ENCODE peak calls at places on chromosomes 5 and 9, in seven cellular contexts. A is Peyer's patch, J is GM23248, U is pancreas, F is caudate nucleus, O is endodermal cell, R is heart right ventricle. D is an unnamed sample.

GRCh38 chr5:14201325-14202061 is 58.4 kb downstream of the TRIO start:
- DNase-seq in A (no peak), J (peak; percentile 63), U (no peak), F (no peak), O (no peak), R (no peak), D (no peak)

GRCh38 chr9:127130661-127131538 is 8.5 kb upstream of the ANGPTL2 start:
- DNase-seq in A (peak; percentile 60), J (peak; percentile 98), U (no peak), F (no peak), O (no peak), R (no peak), D (no peak)

GRCh38 chr9:107999890-108000289 is 510.3 kb upstream of the KLF4 start:
- DNase-seq in A (no peak), J (peak; percentile 64), U (no peak), F (no peak), O (no peak), R (no peak), D (no peak)

GRCh38 chr5:16656561-16657191 is 39.9 kb upstream of the RETREG1 start:
- DNase-seq in A (no peak), J (peak; percentile 61), U (no peak), F (no peak), O (no peak), R (no peak), D (no peak)

GRCh38 chr5:6714221-6715041 is 1.2 kb downstream of the TENT4A start:
- DNase-seq in A (no peak), J (peak; percentile 69), U (no peak), F (no peak), O (peak; percentile 60), R (peak; percentile 35), D (no peak)

GRCh38 chr5:112006721-112007120 is 249.7 kb upstream of the NREP start:
- DNase-seq in A (no peak), J (peak; percentile 61), U (no peak), F (no peak), O (no peak), R (no peak), D (no peak)

GRCh38 chr5:141778211-141778610 is 96.2 kb upstream of the ARAP3 start:
- DNase-seq in A (no peak), J (peak; percentile 91), U (no peak), F (no peak), O (no peak), R (no peak), D (no peak)

GRCh38 chr5:139494832-139495231 is 12.3 kb upstream of the STING1 start:
- DNase-seq in A (no peak), J (peak; percentile 64), U (no peak), F (no peak), O (no peak), R (no peak), D (no peak)

GRCh38 chr5:119360905-119361605 is 5.2 kb downstream of the TNFAIP8 start:
- DNase-seq in A (no peak), J (peak; percentile 88), U (no peak), F (no peak), O (no peak), R (no peak), D (no peak)

GRCh38 chr9:34047864-34048729 is 590 bp downstream of the UBAP2 start:
- DNase-seq in A (peak; percentile 70), J (peak; percentile 62), U (peak; percentile 51), F (peak; percentile 20), O (no peak), R (no peak), D (peak; percentile 36)

GRCh38 chr9:95807326-95807947 is 68.1 kb upstream of the ERCC6L2 start:
- DNase-seq in A (peak; percentile 50), J (no peak), U (no peak), F (no peak), O (no peak), R (no peak), D (no peak)

GRCh38 chr5:144060598-144060997 is 109.9 kb downstream of the YIPF5 start:
- DNase-seq in A (no peak), J (peak; percentile 54), U (no peak), F (no peak), O (no peak), R (no peak), D (no peak)

GRCh38 chr9:111559000-111559610 is 34.1 kb downstream of the ZNF483 start:
- DNase-seq in A (peak; percentile 76), J (peak; percentile 66), U (no peak), F (no peak), O (no peak), R (no peak), D (no peak)

GRCh38 chr9:95131023-95131943 is 186.2 kb downstream of the FANCC start:
- DNase-seq in A (peak; percentile 83), J (peak; percentile 82), U (peak; percentile 71), F (peak; percentile 57), O (peak; percentile 89), R (peak; percentile 47), D (peak; percentile 42)

GRCh38 chr5:51902512-51902911 is 519.3 kb downstream of the ISL1 start:
- DNase-seq in A (no peak), J (no peak), U (no peak), F (no peak), O (no peak), R (no peak), D (no peak)

GRCh38 chr5:38749861-38750260 is 96.0 kb upstream of the OSMR start:
- DNase-seq in A (no peak), J (no peak), U (no peak), F (no peak), O (no peak), R (no peak), D (no peak)

GRCh38 chr5:88144219-88145040 is 124.2 kb downstream of the TMEM161B start:
- DNase-seq in A (no peak), J (no peak), U (no peak), F (no peak), O (peak; percentile 70), R (no peak), D (peak; percentile 23)

GRCh38 chr9:17625644-17626388 is 47.0 kb downstream of the SH3GL2 start:
- DNase-seq in A (no peak), J (no peak), U (no peak), F (no peak), O (no peak), R (no peak), D (no peak)

GRCh38 chr5:175328687-175329086 is 115.3 kb downstream of the DRD1 start:
- DNase-seq in A (no peak), J (no peak), U (no peak), F (no peak), O (no peak), R (no peak), D (no peak)

GRCh38 chr9:93648181-93648580 is 71.8 kb downstream of the PHF2 start:
- DNase-seq in A (peak; percentile 23), J (no peak), U (no peak), F (no peak), O (no peak), R (no peak), D (no peak)

GRCh38 chr9:99752710-99753109 is 69.0 kb upstream of the NR4A3 start:
- DNase-seq in A (no peak), J (peak; percentile 94), U (no peak), F (no peak), O (no peak), R (no peak), D (no peak)

GRCh38 chr9:92242115-92242778 is 51.2 kb downstream of the IARS1 start:
- DNase-seq in A (no peak), J (peak; percentile 88), U (no peak), F (no peak), O (peak; percentile 69), R (no peak), D (no peak)

GRCh38 chr5:16754621-16755020 is 137.8 kb upstream of the RETREG1 start:
- DNase-seq in A (no peak), J (no peak), U (no peak), F (no peak), O (no peak), R (no peak), D (no peak)

GRCh38 chr5:88405783-88406182 is 137.1 kb upstream of the TMEM161B start:
- DNase-seq in A (no peak), J (peak; percentile 2), U (no peak), F (no peak), O (no peak), R (no peak), D (no peak)

GRCh38 chr5:56852228-56853000 is 37.1 kb downstream of the MAP3K1 start:
- DNase-seq in A (no peak), J (no peak), U (no peak), F (no peak), O (no peak), R (no peak), D (no peak)
- H3K27ac ChIP-seq in A (no peak overlapping the region), J (no peak overlapping the region), U (no peak overlapping the region), F (no peak overlapping the region), O (no peak overlapping the region), R (peak overlapping the region; percentile 5), D (no peak overlapping the region)

DNA sequence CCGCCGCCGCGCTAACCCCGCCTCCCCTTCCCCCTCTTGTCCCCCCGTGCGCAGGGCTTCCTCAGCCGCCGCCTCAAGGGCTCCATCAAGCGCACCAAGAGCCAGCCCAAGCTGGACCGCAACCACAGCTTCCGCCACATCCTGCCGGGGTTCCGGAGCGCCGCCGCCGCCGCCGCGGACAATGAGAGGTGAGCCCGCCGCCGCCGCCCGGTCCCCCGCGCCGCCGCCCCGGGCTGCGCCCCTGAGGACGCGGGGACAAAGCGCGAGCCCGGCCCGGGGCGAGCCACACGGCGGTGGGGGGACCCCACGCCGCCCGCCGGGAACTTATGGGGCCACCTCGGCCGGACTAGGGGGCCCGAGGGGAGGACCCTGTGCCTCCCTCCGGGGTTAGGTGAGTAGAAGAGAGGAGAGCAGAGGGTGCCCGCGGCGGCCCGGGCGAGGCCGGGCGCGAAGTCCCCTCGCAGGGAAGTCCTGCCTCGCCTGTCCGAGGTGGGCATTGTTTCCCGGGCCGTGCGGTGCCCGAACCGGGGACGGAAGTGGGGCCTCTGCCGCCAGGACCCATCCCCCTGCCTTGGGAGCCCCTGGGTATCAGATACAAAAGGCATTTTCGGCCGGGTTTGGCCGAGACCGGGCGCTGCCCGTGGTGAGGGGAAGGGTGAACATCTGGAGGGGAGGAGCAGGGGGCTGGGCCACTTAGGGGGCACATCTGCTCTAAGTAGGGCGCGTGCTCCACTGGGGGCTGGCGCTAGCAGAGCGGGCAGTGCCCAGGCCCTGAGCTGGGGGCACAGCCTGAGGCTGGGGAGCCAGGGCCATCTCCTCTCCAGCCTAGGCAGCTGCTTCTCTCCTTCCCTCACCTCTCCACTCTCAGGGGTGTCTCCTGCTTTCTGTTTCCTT is 48.1 kb downstream of the DAB2IP start:
- DNase-seq in A (peak; percentile 84), J (peak; percentile 74), U (peak; percentile 33), F (no peak), O (peak; percentile 85), R (peak; percentile 78), D (no peak)
- H3K27ac ChIP-seq in A (peak overlapping the region; percentile 57), J (no peak overlapping the region), U (peak overlapping the region; percentile 58), F (peak overlapping the region; percentile 79), O (no peak overlapping the region), R (peak overlapping the region; percentile 89), D (peak overlapping the region; percentile 23)

DNA sequence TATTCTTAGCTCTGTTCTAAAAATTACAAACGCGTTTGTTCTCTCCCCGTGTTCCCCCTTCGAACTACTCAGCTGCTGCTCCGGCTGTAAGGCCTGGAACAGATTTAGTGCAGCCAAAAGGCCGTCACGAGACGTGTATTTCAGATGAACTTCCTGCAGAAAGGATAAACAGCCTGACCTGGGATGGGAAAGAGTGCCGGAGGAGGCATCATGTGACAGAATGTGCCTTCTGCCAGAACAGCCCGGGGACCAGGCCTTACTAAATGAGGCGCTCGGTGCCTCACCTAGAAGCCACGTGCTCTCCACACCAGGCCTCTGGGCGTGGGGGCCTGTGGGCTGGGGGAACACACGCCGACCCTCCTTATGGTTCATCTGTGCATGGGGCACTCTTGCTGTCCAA is 94.7 kb downstream of the PPARGC1B start:
- DNase-seq in A (peak; percentile 52), J (no peak), U (no peak), F (no peak), O (no peak), R (peak; percentile 44), D (no peak)
- H3K27ac ChIP-seq in A (peak overlapping the region; percentile 71), J (no peak overlapping the region), U (no peak overlapping the region), F (peak overlapping the region; percentile 59), O (no peak overlapping the region), R (peak overlapping the region; percentile 87), D (no peak overlapping the region)

GRCh38 chr9:88652876-88653275 is 117.9 kb downstream of the NXNL2 start:
- DNase-seq in A (no peak), J (peak; percentile 68), U (no peak), F (no peak), O (no peak), R (no peak), D (no peak)
- H3K27ac ChIP-seq in A (peak overlapping the region; percentile 49), J (peak overlapping the region; percentile 97), U (no peak overlapping the region), F (no peak overlapping the region), O (no peak overlapping the region), R (peak overlapping the region; percentile 53), D (no peak overlapping the region)

D was measured in substantia nigra.